ENCODE peak calls at places on chromosomes 11 and 22, in four cellular contexts. X is pancreas; A is CD8-positive, alpha-beta T cell; C is right lobe of liver. D is an unnamed sample.

GRCh38 chr22:22462813-22463567 is 45.6 kb downstream of the ZNF280B start:
- DNase-seq in X (no peak), A (no peak), C (no peak), D (no peak)

GRCh38 chr11:130462931-130463330 is 14.5 kb downstream of the ADAMTS15 start:
- DNase-seq in X (no peak), A (no peak), C (no peak), D (no peak)

GRCh38 chr11:128872594-128872993 is 5.5 kb upstream of the KCNJ1 start:
- DNase-seq in X (no peak), A (no peak), C (no peak), D (no peak)

GRCh38 chr11:35751664-35752061 is 89.1 kb downstream of the TRIM44 start:
- DNase-seq in X (no peak), A (no peak), C (no peak), D (no peak)

GRCh38 chr11:69430566-69430965 is 50.9 kb upstream of the LINC01488 start:
- DNase-seq in X (no peak), A (no peak), C (peak), D (no peak)

GRCh38 chr11:115348404-115348803 is 155.8 kb downstream of the CADM1 start:
- DNase-seq in X (no peak), A (no peak), C (no peak), D (no peak)

GRCh38 chr11:123429851-123430735 is at the start of gene GRAMD1B:
- DNase-seq in X (no peak), A (peak), C (peak), D (peak)

GRCh38 chr11:32729976-32730375 is 64.5 kb downstream of the CCDC73 start:
- DNase-seq in X (no peak), A (no peak), C (no peak), D (no peak)

GRCh38 chr22:30822216-30823014 is 127.7 kb downstream of the OSBP2 start:
- DNase-seq in X (no peak), A (no peak), C (no peak), D (no peak)

GRCh38 chr11:88410056-88410455 is 72.5 kb upstream of the CTSC start:
- DNase-seq in X (no peak), A (no peak), C (no peak), D (no peak)

GRCh38 chr22:34798605-34799004 is 267.4 kb upstream of the ISX start:
- DNase-seq in X (no peak), A (no peak), C (no peak), D (no peak)

GRCh38 chr11:1834132-1834610 is 619 bp upstream of the SYT8 start:
- DNase-seq in X (peak), A (no peak), C (no peak), D (peak)

GRCh38 chr11:10268746-10269487 is 25.1 kb downstream of the SBF2 start:
- DNase-seq in X (no peak), A (no peak), C (no peak), D (no peak)

GRCh38 chr22:22924369-22925145 is 36.9 kb downstream of the IGLL5 start:
- DNase-seq in X (no peak), A (no peak), C (no peak), D (no peak)

GRCh38 chr11:9313648-9314290 is 624 bp downstream of the TMEM41B start:
- DNase-seq in X (no peak), A (peak), C (no peak), D (no peak)

GRCh38 chr11:72569966-72570892 is 104.0 kb downstream of the PDE2A start:
- DNase-seq in X (no peak), A (no peak), C (peak), D (no peak)

GRCh38 chr11:27263046-27263445 is 100.0 kb downstream of the CCDC34 start:
- DNase-seq in X (no peak), A (no peak), C (no peak), D (no peak)

GRCh38 chr11:115267871-115268270 is 236.3 kb downstream of the CADM1 start:
- DNase-seq in X (no peak), A (no peak), C (no peak), D (no peak)

GRCh38 chr22:30872282-30873041 is 96.1 kb downstream of the MORC2 start:
- DNase-seq in X (no peak), A (no peak), C (peak), D (no peak)

GRCh38 chr11:350723-351255 is 18.5 kb upstream of the B4GALNT4 start:
- DNase-seq in X (no peak), A (no peak), C (no peak), D (no peak)

GRCh38 chr11:71330996-71331395 is 78.6 kb upstream of the SHANK2 start:
- DNase-seq in X (no peak), A (no peak), C (peak), D (peak)

GRCh38 chr11:110098645-110099044 is 5.5 kb downstream of the ZC3H12C start:
- DNase-seq in X (no peak), A (no peak), C (no peak), D (no peak)
- H3K27ac ChIP-seq in X (no peak), A (no peak), C (no peak), D (no peak)

DNA sequence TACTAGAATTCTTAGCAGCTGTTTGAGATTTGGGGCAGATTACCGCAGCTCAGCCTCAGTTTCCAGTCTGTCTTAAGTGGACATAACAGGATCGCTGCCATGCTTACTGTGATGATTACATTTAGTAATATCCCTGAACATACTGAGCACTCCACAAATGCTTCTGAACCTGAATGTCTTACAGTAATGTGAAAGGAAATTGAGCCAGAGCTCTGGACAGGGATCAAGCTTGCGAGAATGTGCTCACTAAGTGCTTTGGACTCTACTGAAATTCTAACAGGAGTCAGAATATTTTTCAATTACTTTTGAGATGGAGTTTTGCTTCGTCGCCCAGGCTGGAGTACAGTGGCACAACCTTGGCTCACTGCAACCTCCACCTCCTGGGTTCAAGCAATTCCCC is 118.6 kb upstream of the RASSF10 start:
- DNase-seq in X (no peak), A (no peak), C (no peak), D (no peak)
- H3K27ac ChIP-seq in X (no peak), A (no peak), C (no peak), D (no peak)

GRCh38 chr22:20201837-20202392 is 51.1 kb upstream of the CCDC188 start:
- DNase-seq in X (no peak), A (no peak), C (no peak), D (no peak)
- H3K27ac ChIP-seq in X (no peak), A (no peak), C (no peak), D (no peak)

GRCh38 chr22:20105456-20106204 is 10.3 kb upstream of the RANBP1 start:
- DNase-seq in X (no peak), A (no peak), C (no peak), D (no peak)
- H3K27ac ChIP-seq in X (no peak), A (no peak), C (no peak), D (no peak)

GRCh38 chr11:17164361-17165246 is 43.2 kb downstream of the PIK3C2A start:
- DNase-seq in X (no peak), A (no peak), C (no peak), D (no peak)
- H3K27ac ChIP-seq in X (no peak), A (no peak), C (no peak), D (peak)

GRCh38 chr11:125516266-125516665 is 20.2 kb upstream of the FEZ1 start:
- DNase-seq in X (no peak), A (no peak), C (no peak), D (no peak)

GRCh38 chr11:125519865-125520834 is 24.1 kb upstream of the FEZ1 start:
- DNase-seq in X (no peak), A (no peak), C (no peak), D (no peak)

GRCh38 chr11:125515102-125515439 is 19.0 kb upstream of the FEZ1 start:
- DNase-seq in X (no peak), A (no peak), C (no peak), D (no peak)

GRCh38 chr11:125514336-125515101 is 18.5 kb upstream of the FEZ1 start:
- DNase-seq in X (no peak), A (peak), C (no peak), D (peak)

GRCh38 chr11:125517116-125517804 is 21.2 kb upstream of the FEZ1 start:
- DNase-seq in X (no peak), A (no peak), C (no peak), D (no peak)
- H3K27ac ChIP-seq in X (no peak), A (no peak), C (no peak), D (no peak)

DNA sequence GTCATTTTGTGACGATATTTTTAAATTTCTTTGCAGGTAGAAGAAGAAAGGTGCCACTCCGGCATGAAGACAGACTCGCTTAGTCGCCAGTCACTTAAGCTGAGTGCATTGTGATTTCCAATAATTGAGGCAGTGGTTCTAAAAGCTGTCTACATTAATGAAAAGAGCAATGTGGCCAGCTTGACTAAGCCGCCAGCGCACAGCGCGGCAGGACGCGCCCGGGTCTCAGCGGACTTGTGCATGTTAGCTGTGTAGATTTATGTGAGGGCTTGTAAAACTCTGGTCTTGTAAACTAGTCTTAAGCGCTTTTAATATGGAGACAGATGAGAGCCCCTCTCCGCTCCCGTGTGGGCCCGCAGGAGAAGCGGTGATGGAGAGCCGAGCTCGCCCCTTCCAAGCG is 5.6 kb downstream of the DGCR8 start:
- DNase-seq in X (no peak), A (no peak), C (no peak), D (peak)
- H3K27ac ChIP-seq in X (no peak), A (no peak), C (no peak), D (no peak)

GRCh38 chr22:41223535-41223934 is 17.2 kb downstream of the CHADL start:
- DNase-seq in X (no peak), A (no peak), C (peak), D (no peak)
- H3K27ac ChIP-seq in X (no peak), A (no peak), C (no peak), D (no peak)

D was measured in left lung.